ENCODE peak calls at places on chromosomes 6 and 20, in eight cellular contexts. X is T-helper 2 cell; G is GM13976; O is COR-L47; E is NCI-H1417; H is activated T-cell treated with anti-CD3 and anti-CD28 coated beads for 24 hours; Z is bronchial epithelial cell; J is CD8-positive, alpha-beta T cell. V is an unnamed sample.

GRCh38 chr6:140091895-140092294 is 717.4 kb upstream of the CITED2 start:
- DNase-seq in X (no peak), G (no peak), O (no peak), E (no peak), H (no peak), Z (no peak), J (no peak), V (no peak)

GRCh38 chr6:148395583-148396101 is 53.0 kb downstream of the SASH1 start:
- DNase-seq in X (no peak), G (no peak), O (no peak), E (no peak), H (no peak), Z (no peak), J (no peak), V (no peak)

GRCh38 chr6:30813623-30814136 is 69.3 kb upstream of the IER3 start:
- DNase-seq in X (no peak), G (no peak), O (no peak), E (no peak), H (no peak), Z (no peak), J (no peak), V (no peak)

GRCh38 chr6:115360602-115361325 is 699.9 kb downstream of the FRK start:
- DNase-seq in X (no peak), G (no peak), O (peak; percentile 55), E (peak; percentile 39), H (no peak), Z (peak; percentile 69), J (no peak), V (no peak)

GRCh38 chr20:48606841-48607543 is 220.8 kb downstream of the PREX1 start:
- DNase-seq in X (no peak), G (no peak), O (no peak), E (no peak), H (no peak), Z (no peak), J (no peak), V (no peak)

GRCh38 chr6:168022488-168023321 is 25.2 kb downstream of the KIF25 start:
- DNase-seq in X (no peak), G (no peak), O (no peak), E (no peak), H (no peak), Z (no peak), J (no peak), V (no peak)

GRCh38 chr20:3174442-3175263 is 1.3 kb upstream of the LZTS3 start:
- DNase-seq in X (no peak), G (no peak), O (no peak), E (no peak), H (no peak), Z (peak; percentile 35), J (no peak), V (no peak)

GRCh38 chr6:11337306-11337705 is 104.8 kb upstream of the NEDD9 start:
- DNase-seq in X (no peak), G (no peak), O (no peak), E (no peak), H (no peak), Z (no peak), J (no peak), V (no peak)

GRCh38 chr6:27623103-27623502 is 150.2 kb upstream of the ZNF184 start:
- DNase-seq in X (no peak), G (no peak), O (no peak), E (no peak), H (no peak), Z (no peak), J (no peak), V (no peak)

V was measured in Kasumi-1.